ENCODE peak calls at places on chromosome 15, in five cellular contexts. J is neural progenitor cell, R is SK-N-SH, A is iPS DF 6.9, F is SJSA1. K is an unnamed sample.

GRCh38 chr15:75928680-75929608 is 25.3 kb downstream of the FBXO22 start:
- DNase-seq in R (peak; percentile 10), F (no peak), A (no peak), J (peak; percentile 71), K (no peak)

GRCh38 chr15:40106203-40107161 is 2.2 kb downstream of the BMF start:
- DNase-seq in A (no peak), F (peak; percentile 46), R (no peak), J (peak; percentile 95), K (no peak)

GRCh38 chr15:78739996-78740903 is 71.0 kb downstream of the ADAMTS7 start:
- DNase-seq in F (no peak), A (peak; percentile 55), J (peak; percentile 84), R (peak; percentile 52), K (no peak)

GRCh38 chr15:94701281-94701985 is 470.1 kb downstream of the MCTP2 start:
- DNase-seq in J (no peak), R (no peak), F (no peak), A (no peak), K (no peak)

GRCh38 chr15:48112242-48112641 is 8.5 kb upstream of the SLC24A5 start:
- DNase-seq in R (peak; percentile 36), F (peak; percentile 9), J (peak; percentile 73), A (peak; percentile 67), K (no peak)

GRCh38 chr15:78957416-78958093 is 12.7 kb upstream of the CTSH start:
- DNase-seq in A (no peak), F (no peak), J (no peak), R (no peak), K (no peak)

GRCh38 chr15:85388962-85389361 is 8.6 kb downstream of the AKAP13 start:
- DNase-seq in R (no peak), J (no peak), A (no peak), F (no peak), K (no peak)

GRCh38 chr15:64893481-64894394 is 18.0 kb upstream of the ANKDD1A start:
- DNase-seq in F (peak; percentile 59), R (no peak), J (peak; percentile 97), A (peak; percentile 98), K (peak; percentile 59)

GRCh38 chr15:38192496-38192895 is 60.1 kb upstream of the SPRED1 start:
- DNase-seq in F (no peak), A (no peak), J (no peak), R (no peak), K (no peak)

GRCh38 chr15:59376735-59377134 is 4.1 kb upstream of the MYO1E start:
- DNase-seq in A (no peak), J (no peak), F (no peak), R (no peak), K (no peak)

GRCh38 chr15:84955089-84955848 is 26.4 kb upstream of the PDE8A start:
- DNase-seq in F (peak; percentile 48), J (peak; percentile 70), A (no peak), R (peak; percentile 81), K (peak; percentile 25)

GRCh38 chr15:28130651-28131050 is 31.5 kb upstream of the OCA2 start:
- DNase-seq in F (no peak), A (no peak), R (no peak), J (no peak), K (no peak)
- H3K36me3 ChIP-seq in F (peaks cover 71% of the 10 kb centered on the region), A (peaks cover 16% of the 10 kb centered on the region), R (peaks cover 9% of the 10 kb centered on the region), J (peaks cover 3% of the 10 kb centered on the region), K (peaks cover 5% of the 10 kb centered on the region)

DNA sequence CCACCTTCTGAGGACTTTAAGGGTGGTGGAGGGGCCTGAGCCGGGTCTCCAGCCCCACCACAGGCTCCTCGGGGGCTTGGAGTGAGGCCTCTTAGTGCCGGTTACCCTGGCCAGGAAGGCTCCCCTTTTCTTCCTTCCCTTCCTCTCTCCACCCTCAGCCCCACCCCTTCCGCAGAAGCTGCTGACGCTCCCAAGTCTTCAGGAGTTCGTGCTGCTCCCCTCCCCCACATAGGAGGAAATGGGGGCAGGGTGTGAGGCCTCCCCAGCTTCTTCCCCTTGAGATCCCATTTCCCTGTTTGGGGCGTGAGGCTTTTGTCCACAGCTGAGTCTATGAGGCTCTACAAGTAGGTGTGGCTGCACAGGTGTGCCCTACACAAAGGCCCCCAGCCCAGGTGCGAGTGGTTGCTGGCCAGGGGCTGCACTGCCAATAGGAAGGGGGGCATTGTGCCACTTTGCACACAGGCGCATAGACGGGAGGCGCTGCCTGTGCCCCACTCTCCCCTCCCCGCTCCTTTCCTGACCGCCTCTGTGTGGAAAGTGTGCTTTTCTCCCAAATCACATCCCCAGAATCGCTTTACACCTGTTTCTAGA is 912 bp upstream of the CALML4 start:
- DNase-seq in R (no peak), F (no peak), A (no peak), J (no peak), K (no peak)
- H3K4me1 ChIP-seq in R (peaks cover 21% of the 10 kb centered on the region), F (peaks cover 6% of the 10 kb centered on the region), A (peaks cover 16% of the 10 kb centered on the region), J (peaks cover 36% of the 10 kb centered on the region), K (no peaks in the 10 kb centered on the region)

DNA sequence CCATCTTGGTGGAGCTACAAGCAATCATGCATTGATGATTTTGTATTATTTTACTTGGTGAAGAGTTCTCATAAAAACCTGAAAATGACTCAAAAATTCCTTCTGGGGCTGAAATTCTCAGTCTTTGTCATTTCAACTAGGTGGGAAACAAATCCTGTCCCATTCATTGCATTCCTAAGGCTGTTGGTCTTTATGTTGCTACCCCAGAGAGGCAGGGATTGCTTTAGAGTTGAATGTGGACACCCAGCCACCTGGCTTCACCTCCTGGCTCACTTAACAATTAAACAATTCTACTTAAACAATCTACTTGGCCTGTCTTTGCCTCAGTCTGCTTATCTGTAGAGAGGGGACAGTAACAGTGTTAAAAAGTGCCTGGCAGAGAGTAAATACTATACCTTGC is 117.3 kb upstream of the UBE3A start:
- DNase-seq in R (no peak), J (no peak), F (no peak), A (no peak), K (no peak)
- H3K27ac ChIP-seq in R (no peak overlapping the region), J (no peak overlapping the region), F (no peak overlapping the region), A (no peak overlapping the region), K (no peak overlapping the region)

GRCh38 chr15:22942306-22942855 is 37.8 kb downstream of the CYFIP1 start:
- DNase-seq in R (no peak), J (no peak), A (no peak), F (no peak), K (no peak)

GRCh38 chr15:22941179-22941578 is 39.0 kb downstream of the CYFIP1 start:
- DNase-seq in J (no peak), F (no peak), A (no peak), R (no peak), K (no peak)

GRCh38 chr15:22939051-22939450 is 41.1 kb downstream of the CYFIP1 start:
- DNase-seq in A (no peak), R (no peak), F (no peak), J (no peak), K (no peak)

GRCh38 chr15:22936577-22937472 is 43.3 kb downstream of the CYFIP1 start:
- DNase-seq in R (no peak), F (no peak), J (no peak), A (no peak), K (no peak)

GRCh38 chr15:22939652-22940061 is 40.5 kb downstream of the CYFIP1 start:
- DNase-seq in F (no peak), R (no peak), J (no peak), A (no peak), K (no peak)
- H3K36me3 ChIP-seq in F (peaks cover 40% of the 10 kb centered on the region), R (peaks cover 31% of the 10 kb centered on the region), J (peaks cover 3% of the 10 kb centered on the region), A (no peaks in the 10 kb centered on the region), K (peaks cover 51% of the 10 kb centered on the region)

DNA sequence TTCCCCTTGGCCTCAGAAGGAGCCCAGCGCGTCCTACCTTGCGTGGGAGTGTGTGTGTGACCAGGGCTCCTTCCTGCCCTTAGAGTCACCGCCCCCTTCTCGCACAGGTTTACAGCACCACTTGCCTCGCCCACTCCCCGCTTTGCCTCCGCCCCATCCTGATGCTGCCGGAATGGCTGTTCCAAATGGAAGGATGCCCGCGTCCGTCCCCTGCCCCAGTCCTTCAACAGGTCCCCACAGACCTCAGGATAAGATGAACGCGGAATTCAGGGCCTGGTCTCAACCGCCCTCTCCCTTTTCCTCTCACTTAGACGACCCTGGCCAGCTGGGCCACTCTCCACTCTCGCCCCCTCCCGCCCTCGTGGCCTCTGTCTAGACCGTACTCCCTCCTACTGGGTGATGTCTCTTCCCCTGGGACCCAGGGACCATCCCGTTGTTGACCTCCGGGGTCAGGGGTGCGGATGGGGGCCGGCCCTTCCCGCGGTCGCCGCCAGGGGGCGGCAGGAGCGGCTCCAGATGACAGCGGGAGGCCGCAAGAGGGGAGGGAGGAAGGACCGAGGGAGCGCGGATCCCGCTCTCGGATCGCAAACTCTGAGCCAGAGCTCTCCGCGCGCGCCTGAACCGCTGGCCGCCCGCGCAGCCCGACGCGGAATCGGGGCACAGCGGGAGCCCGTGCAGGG is at the start of gene THSD4:
- DNase-seq in R (peak; percentile 96), F (peak; percentile 78), A (peak; percentile 58), J (peak; percentile 93), K (no peak)
- H3K4me1 ChIP-seq in R (peaks cover 11% of the 10 kb centered on the region), F (peaks cover 22% of the 10 kb centered on the region), A (no peaks in the 10 kb centered on the region), J (peaks cover 24% of the 10 kb centered on the region), K (no peaks in the 10 kb centered on the region)

DNA sequence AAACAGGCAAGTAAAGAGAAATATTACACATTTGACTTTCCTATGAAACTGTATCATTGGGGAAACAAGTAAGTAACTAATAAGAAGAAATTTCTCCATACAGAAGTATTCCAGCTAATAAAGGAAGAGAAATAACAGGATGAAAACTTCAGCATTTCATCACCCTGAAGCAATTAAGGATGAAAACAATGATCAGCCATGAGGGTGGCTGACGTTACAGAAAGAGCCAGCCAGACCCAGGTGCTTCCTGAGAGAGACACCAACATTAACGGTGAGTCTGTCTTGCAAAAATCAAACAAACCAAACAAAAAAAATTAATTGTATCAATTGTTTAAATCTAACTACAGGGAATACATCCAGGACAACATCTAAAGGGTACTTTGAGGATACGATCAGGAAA is 190.0 kb downstream of the ARRDC4 start:
- DNase-seq in F (no peak), R (no peak), J (no peak), A (no peak), K (no peak)
- H3K27ac ChIP-seq in F (no peak overlapping the region), R (no peak overlapping the region), J (no peak overlapping the region), A (no peak overlapping the region), K (no peak overlapping the region)

GRCh38 chr15:100926258-100926657 is 7.1 kb downstream of the LRRK1 start:
- DNase-seq in R (no peak), J (peak; percentile 38), F (no peak), A (no peak), K (no peak)
- H3K36me3 ChIP-seq in R (no peaks in the 10 kb centered on the region), J (no peaks in the 10 kb centered on the region), F (peaks cover 24% of the 10 kb centered on the region), A (no peaks in the 10 kb centered on the region), K (peaks cover 7% of the 10 kb centered on the region)

GRCh38 chr15:50880221-50880620 is 28.3 kb upstream of the AP4E1 start:
- DNase-seq in J (no peak), F (no peak), A (no peak), R (no peak), K (no peak)
- H3K4me1 ChIP-seq in J (no peaks in the 10 kb centered on the region), F (peaks cover 39% of the 10 kb centered on the region), A (peaks cover under 1% of the 10 kb centered on the region), R (no peaks in the 10 kb centered on the region), K (peaks cover 12% of the 10 kb centered on the region)

K was measured in thoracic aorta.